ENCODE peak calls at places on chromosomes 2 and 18, in four cellular contexts. F is gastrocnemius medialis, J is iPS-NIHi11, X is astrocyte of the spinal cord. R is an unnamed sample.

GRCh38 chr2:199309973-199310372 is 147.8 kb downstream of the SATB2 start:
- DNase-seq in F (no peak), J (no peak), X (no peak), R (no peak)

GRCh38 chr18:43662657-43663056 is 385.4 kb upstream of the SYT4 start:
- DNase-seq in F (no peak), J (no peak), X (peak; percentile 92), R (no peak)

GRCh38 chr2:229416116-229416694 is 145.1 kb upstream of the PID1 start:
- DNase-seq in F (peak; percentile 85), J (no peak), X (peak; percentile 71), R (peak; percentile 94)

GRCh38 chr2:186716899-186717811 is 23.3 kb downstream of the FAM171B start:
- DNase-seq in F (no peak), J (peak; percentile 23), X (peak; percentile 9), R (no peak)

GRCh38 chr2:230899287-230899686 is 25.8 kb downstream of the GPR55 start:
- DNase-seq in F (no peak), J (no peak), X (no peak), R (peak; percentile 15)

GRCh38 chr18:37124511-37124910 is 295.6 kb downstream of the KIAA1328 start:
- DNase-seq in F (no peak), J (no peak), X (peak; percentile 46), R (no peak)

GRCh38 chr18:45402485-45403056 is 212.7 kb upstream of the SLC14A2 start:
- DNase-seq in F (no peak), J (no peak), X (peak; percentile 82), R (no peak)

GRCh38 chr18:80246656-80247402 is 485 bp downstream of the PARD6G start:
- DNase-seq in F (no peak), J (peak; percentile 62), X (no peak), R (no peak)

GRCh38 chr2:160201849-160202539 is 1.9 kb upstream of the ITGB6 start:
- DNase-seq in F (no peak), J (no peak), X (no peak), R (no peak)

GRCh38 chr2:46146866-46147502 is 150.2 kb upstream of the EPAS1 start:
- DNase-seq in F (no peak), J (no peak), X (no peak), R (no peak)

GRCh38 chr2:207711750-207712487 is 479 bp downstream of the CCNYL1 start:
- DNase-seq in F (peak; percentile 28), J (peak; percentile 70), X (peak; percentile 47), R (peak; percentile 38)

GRCh38 chr2:25339121-25339738 is 2.5 kb downstream of the DNMT3A start:
- DNase-seq in F (peak; percentile 56), J (no peak), X (no peak), R (no peak)

GRCh38 chr2:127528487-127528886 is 2.2 kb upstream of the IWS1 start:
- DNase-seq in F (no peak), J (no peak), X (no peak), R (no peak)

GRCh38 chr2:153872311-153873061 is 764 bp downstream of the GALNT13 start:
- DNase-seq in F (no peak), J (peak; percentile 8), X (no peak), R (no peak)

GRCh38 chr18:57353940-57354461 is 1.6 kb downstream of the ST8SIA3 start:
- DNase-seq in F (no peak), J (peak; percentile 93), X (peak; percentile 22), R (no peak)

GRCh38 chr2:122167561-122167960 is 412.1 kb downstream of the TSN start:
- DNase-seq in F (no peak), J (no peak), X (no peak), R (no peak)

GRCh38 chr18:30944773-30945172 is 97.8 kb downstream of the DSC3 start:
- DNase-seq in F (no peak), J (no peak), X (no peak), R (no peak)

GRCh38 chr2:181752301-181752700 is 72.0 kb upstream of the NEUROD1 start:
- DNase-seq in F (no peak), J (no peak), X (no peak), R (no peak)

R was measured in tibial artery.